ENCODE peak calls at places on chromosomes 6 and 20, in six cellular contexts. F is K562, I is MM.1S, R is HepG2, W is GM23248, N is A549. C is an unnamed sample. For H3K4me1, the result is how much of the 10 kb centered on the place peaks cover.

GRCh38 chr6:115302731-115303130 is 758.0 kb downstream of the FRK start:
- DNase-seq in F (no peak), I (no peak), R (no peak), W (no peak), N (no peak), C (no peak)

GRCh38 chr6:148217921-148218320 is 124.7 kb upstream of the SASH1 start:
- DNase-seq in F (no peak), I (no peak), R (no peak), W (no peak), N (no peak), C (no peak)

GRCh38 chr20:44979090-44979621 is 12.8 kb downstream of the STK4 start:
- DNase-seq in F (peak), I (peak), R (no peak), W (no peak), N (no peak), C (peak)

GRCh38 chr6:31466466-31466865 is 31.5 kb upstream of the MICB start:
- DNase-seq in F (no peak), I (no peak), R (no peak), W (no peak), N (no peak), C (no peak)

GRCh38 chr6:43628392-43629103 is 516 bp downstream of the GTPBP2 start:
- DNase-seq in F (peak), I (peak), R (peak), W (peak), N (peak), C (peak)

GRCh38 chr6:20757761-20758160 is 223.5 kb downstream of the CDKAL1 start:
- DNase-seq in F (no peak), I (no peak), R (no peak), W (peak), N (no peak), C (no peak)

GRCh38 chr6:5361371-5361770 is 100.1 kb downstream of the FARS2 start:
- DNase-seq in F (no peak), I (no peak), R (no peak), W (peak), N (no peak), C (no peak)

GRCh38 chr6:128723667-128724066 is 159.3 kb upstream of the LAMA2 start:
- DNase-seq in F (no peak), I (no peak), R (no peak), W (peak), N (no peak), C (no peak)

GRCh38 chr6:170073846-170074245 is 217.0 kb downstream of the DLL1 start:
- DNase-seq in F (no peak), I (no peak), R (no peak), W (no peak), N (no peak), C (no peak)

GRCh38 chr6:155955038-155955437 is 499.4 kb upstream of the NOX3 start:
- DNase-seq in F (no peak), I (no peak), R (no peak), W (no peak), N (no peak), C (no peak)

GRCh38 chr6:54646551-54647300 is 199.8 kb upstream of the FAM83B start:
- DNase-seq in F (no peak), I (no peak), R (no peak), W (no peak), N (no peak), C (no peak)

GRCh38 chr6:155418017-155418749 is 37.5 kb downstream of the NOX3 start:
- DNase-seq in F (no peak), I (peak), R (no peak), W (peak), N (no peak), C (no peak)

GRCh38 chr6:122810189-122810588 is 21.1 kb downstream of the SMPDL3A start:
- DNase-seq in F (no peak), I (no peak), R (no peak), W (no peak), N (no peak), C (no peak)

GRCh38 chr6:45438849-45439406 is 61.2 kb upstream of the SUPT3H start:
- DNase-seq in F (peak), I (no peak), R (no peak), W (peak), N (no peak), C (peak)

GRCh38 chr20:41380551-41381262 is 14.1 kb upstream of the EMILIN3 start:
- DNase-seq in F (no peak), I (no peak), R (no peak), W (peak), N (no peak), C (no peak)

GRCh38 chr20:35181731-35182130 is 9.9 kb downstream of the PROCR start:
- DNase-seq in F (no peak), I (no peak), R (no peak), W (peak), N (no peak), C (no peak)

GRCh38 chr6:16482702-16483314 is 244.4 kb downstream of the GMPR start:
- DNase-seq in F (no peak), I (no peak), R (no peak), W (no peak), N (no peak), C (peak)

DNA sequence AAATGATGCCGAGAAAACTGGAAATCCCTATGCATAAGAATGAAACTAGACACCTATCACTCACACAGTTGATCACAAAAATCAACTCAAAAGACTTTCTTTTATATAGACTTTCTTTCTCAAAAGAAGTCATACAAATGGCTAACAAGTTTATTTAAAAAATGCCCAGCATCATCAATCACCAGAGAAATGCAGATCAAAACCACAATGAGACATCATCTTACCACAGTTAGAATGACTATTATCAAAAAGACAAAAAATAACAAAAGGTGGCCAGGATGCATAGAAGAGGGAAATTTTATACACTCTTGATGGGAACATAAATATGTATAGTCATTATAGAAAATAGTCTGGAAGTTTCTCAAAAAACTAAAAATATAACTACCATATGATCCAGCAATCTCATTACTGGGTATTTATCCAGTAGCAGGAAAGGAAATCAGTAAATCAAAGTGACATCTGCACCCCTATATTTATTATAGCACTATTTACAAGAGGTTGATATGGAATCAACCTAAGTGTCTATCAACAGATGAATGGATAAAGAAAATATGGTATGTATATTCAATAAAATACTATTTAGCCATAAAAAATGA is 3.4 kb upstream of the RNF217 start:
- DNase-seq in F (peak), I (no peak), R (no peak), W (peak), N (no peak), C (no peak)
- H3K4me2 ChIP-seq in F (no peak), I (no peak), R (no peak), W (no peak), N (no peak), C (no peak)

DNA sequence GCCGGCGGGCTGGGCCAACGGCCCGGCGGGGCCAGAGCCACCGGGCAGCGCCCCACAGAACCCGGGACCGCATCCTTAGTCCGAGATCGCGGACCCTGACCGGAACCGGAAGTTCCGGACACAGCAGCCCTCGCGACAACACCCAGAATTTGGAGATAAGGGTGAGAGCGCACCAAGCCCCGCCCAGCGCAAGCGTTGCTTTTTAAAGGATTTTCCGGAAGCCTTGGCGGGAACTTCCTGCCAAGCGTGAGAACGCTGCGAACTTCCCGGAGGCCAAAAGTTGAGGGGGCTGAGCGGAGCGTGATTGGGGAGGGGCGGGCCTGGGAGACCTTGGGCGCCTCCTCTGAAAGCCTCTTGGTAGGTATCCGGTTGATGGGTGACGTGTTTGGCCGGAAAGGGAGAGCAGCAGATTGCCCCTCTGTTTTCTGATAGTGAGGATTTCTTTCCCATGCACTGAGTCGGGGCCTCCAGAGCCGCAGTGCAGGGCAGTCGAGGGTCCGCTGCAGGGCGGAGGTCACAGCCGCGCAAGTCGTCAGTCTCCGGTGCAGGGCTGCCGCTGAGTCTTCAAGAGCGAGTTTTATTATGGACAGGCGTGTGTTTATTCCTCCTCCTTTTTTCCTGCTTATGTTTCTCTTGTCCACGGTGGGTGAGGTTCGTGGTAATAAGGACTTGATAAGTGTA is at the start of gene MTRF1L:
- DNase-seq in F (peak), I (peak), R (peak), W (peak), N (peak), C (peak)
- H3K4me1 ChIP-seq in F (under half), I (under half), R (under half), W (under half), N (under half), C (half or more)

GRCh38 chr20:53905019-53905847 is 165.2 kb downstream of the BCAS1 start:
- DNase-seq in F (no peak), I (no peak), R (no peak), W (no peak), N (no peak), C (no peak)
- H3K4me2 ChIP-seq in F (no peak), I (no peak), R (no peak), W (no peak), N (no peak), C (no peak)

GRCh38 chr6:15279047-15279661 is 33.3 kb downstream of the JARID2 start:
- DNase-seq in F (no peak), I (no peak), R (peak), W (no peak), N (no peak), C (no peak)

GRCh38 chr6:15280023-15280422 is 34.2 kb downstream of the JARID2 start:
- DNase-seq in F (no peak), I (no peak), R (peak), W (peak), N (no peak), C (no peak)

GRCh38 chr6:15283986-15284361 is 38.1 kb downstream of the JARID2 start:
- DNase-seq in F (no peak), I (no peak), R (no peak), W (peak), N (no peak), C (no peak)

GRCh38 chr6:15282334-15282733 is 36.5 kb downstream of the JARID2 start:
- DNase-seq in F (no peak), I (no peak), R (no peak), W (no peak), N (no peak), C (no peak)

DNA sequence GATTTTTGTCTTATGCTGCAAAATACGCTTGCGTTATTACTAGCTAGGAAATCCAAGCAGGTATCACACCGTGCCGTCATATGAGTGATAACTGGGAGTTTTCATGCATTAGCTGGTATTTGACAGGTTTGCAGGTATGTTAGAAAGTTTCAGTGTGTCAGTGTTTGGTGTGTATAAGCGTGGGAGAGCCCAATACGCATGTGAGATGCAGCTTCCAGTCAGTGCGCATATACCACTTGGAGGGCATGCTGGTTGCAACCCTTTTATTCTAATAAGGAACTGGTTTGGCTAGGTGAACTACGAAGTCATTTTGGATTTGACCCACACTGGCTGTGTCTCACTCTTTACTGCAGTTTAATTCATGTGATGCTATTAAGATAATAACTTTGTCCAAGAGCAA is 35.1 kb downstream of the JARID2 start:
- DNase-seq in F (no peak), I (no peak), R (no peak), W (no peak), N (no peak), C (no peak)
- H3K4me1 ChIP-seq in F (under half), I (under half), R (half or more), W (half or more), N (half or more), C (under half)

DNA sequence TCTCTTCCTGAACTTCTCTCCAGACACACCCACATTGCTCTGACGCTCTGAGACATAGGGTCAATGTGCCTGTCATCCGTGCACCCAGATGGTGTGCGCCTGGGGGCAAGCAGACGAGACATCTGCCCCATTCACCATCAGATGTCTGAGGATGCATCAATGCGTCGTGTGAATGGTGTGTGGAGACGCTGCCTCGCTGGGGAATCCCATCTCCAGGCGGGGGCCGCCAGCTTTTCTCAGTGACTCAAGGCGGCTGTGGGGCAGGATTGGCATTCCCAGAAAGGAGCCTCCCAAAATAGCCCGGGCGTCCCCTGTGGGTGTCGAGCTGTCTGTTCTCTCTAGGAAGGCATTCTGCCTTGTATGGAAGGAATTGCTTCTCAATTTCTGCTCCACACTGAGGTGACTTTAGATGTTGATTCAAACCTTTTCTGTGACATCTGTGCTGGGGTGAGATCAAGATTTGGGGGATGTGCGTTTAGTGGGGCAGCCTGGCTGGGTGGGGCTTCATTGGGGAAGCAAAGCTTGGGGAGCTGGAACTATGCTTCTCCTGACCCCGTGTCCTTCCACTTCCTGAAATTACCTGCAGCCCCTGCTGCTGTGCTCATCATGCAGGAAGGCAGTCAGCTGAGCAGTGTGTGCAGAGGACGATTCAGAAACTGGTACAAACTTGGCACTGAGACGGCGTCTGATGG is 103.9 kb downstream of the SYCP2 start:
- DNase-seq in F (no peak), I (no peak), R (no peak), W (no peak), N (no peak), C (no peak)
- H3K4me2 ChIP-seq in F (no peak), I (no peak), R (no peak), W (no peak), N (no peak), C (no peak)

C was measured in DND-41.